ENCODE peak calls at places on chromosomes 5 and 9, in six cellular contexts. H is PC-3, U is HCT116, A is neural progenitor cell, K is hepatocyte, D is GM23338. Z is an unnamed sample.

GRCh38 chr5:125890387-125890955 is 532.7 kb upstream of the GRAMD2B start:
- DNase-seq in U (no peak), D (no peak), H (no peak), K (no peak), A (no peak), Z (no peak)

GRCh38 chr5:171387970-171388815 is 544 bp downstream of the NPM1 start:
- DNase-seq in U (no peak), D (peak), A (peak), H (peak), K (peak), Z (peak)

GRCh38 chr9:129522351-129522750 is 98.5 kb downstream of the C9orf50 start:
- DNase-seq in U (no peak), D (no peak), A (no peak), H (no peak), K (no peak), Z (no peak)

GRCh38 chr9:38358390-38359296 is 33.9 kb upstream of the ALDH1B1 start:
- DNase-seq in H (no peak), K (peak), A (no peak), D (no peak), U (no peak), Z (no peak)

GRCh38 chr5:135031146-135031812 is 2.7 kb downstream of the PITX1 start:
- DNase-seq in D (peak), K (no peak), U (no peak), H (no peak), A (peak), Z (peak)

GRCh38 chr9:96615421-96615820 is 4.2 kb downstream of the CDC14B start:
- DNase-seq in H (no peak), D (no peak), K (no peak), U (no peak), A (no peak), Z (no peak)

GRCh38 chr5:170388818-170389217 is 349 bp downstream of the KCNMB1 start:
- DNase-seq in H (no peak), K (no peak), D (no peak), U (no peak), A (no peak), Z (no peak)

GRCh38 chr9:113581865-113582697 is 118.6 kb downstream of the RGS3 start:
- DNase-seq in H (no peak), D (no peak), A (no peak), K (no peak), U (no peak), Z (peak)

GRCh38 chr5:158320934-158321333 is 462.0 kb upstream of the CLINT1 start:
- DNase-seq in D (no peak), H (no peak), K (no peak), A (no peak), U (no peak), Z (peak)

GRCh38 chr5:96794757-96795156 is 13.0 kb downstream of the ERAP1 start:
- DNase-seq in D (no peak), A (no peak), U (no peak), H (peak), K (no peak), Z (no peak)

GRCh38 chr5:181220178-181220515 is 2.9 kb upstream of the TRIM41 start:
- DNase-seq in A (no peak), U (no peak), D (no peak), K (no peak), H (no peak), Z (peak)

GRCh38 chr5:36654598-36654997 is 48.2 kb downstream of the SLC1A3 start:
- DNase-seq in U (no peak), D (no peak), H (no peak), K (no peak), A (no peak), Z (no peak)

GRCh38 chr9:99834474-99834873 is 12.8 kb downstream of the NR4A3 start:
- DNase-seq in K (no peak), U (no peak), D (no peak), H (no peak), A (no peak), Z (no peak)

GRCh38 chr5:139177809-139178581 is 20.2 kb downstream of the SIL1 start:
- DNase-seq in K (no peak), D (no peak), H (no peak), A (no peak), U (no peak), Z (peak)

DNA sequence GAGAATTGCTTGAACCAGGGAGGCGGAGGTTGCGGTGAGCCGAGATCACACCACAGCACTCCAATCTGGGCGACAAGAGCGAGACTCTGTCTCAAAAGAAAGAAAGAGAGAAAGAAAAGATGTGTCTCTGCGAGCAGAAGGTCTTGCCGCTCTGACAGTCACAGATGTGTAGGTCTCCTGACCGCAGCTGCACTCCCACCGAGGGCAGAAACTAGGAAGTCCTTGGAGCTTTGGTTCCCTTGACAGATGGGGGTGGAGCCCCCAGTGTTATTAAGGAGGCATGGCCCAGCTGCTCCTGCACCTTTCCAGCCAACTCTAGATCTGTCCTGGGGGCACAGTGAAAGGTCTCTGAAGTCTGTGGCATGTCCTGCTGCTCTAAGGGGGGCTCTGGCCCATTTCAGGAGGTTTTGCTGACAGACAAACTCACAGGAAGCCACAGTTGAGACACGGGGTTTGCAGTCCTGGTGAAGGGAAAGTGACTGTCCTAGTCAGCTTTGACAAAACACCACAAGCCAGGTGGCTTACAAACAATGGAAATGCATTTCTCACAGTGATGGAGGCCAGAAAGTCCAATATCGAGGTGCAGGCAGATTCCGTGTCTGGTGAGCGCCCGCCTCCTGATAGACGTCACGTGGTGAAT is 9.0 kb upstream of the DIPK1B start:
- DNase-seq in A (no peak), D (no peak), H (no peak), U (no peak), K (no peak), Z (peak)
- TF ChIP-seq EZH2phosphoT487 in A (no peak), D (no peak), H (no peak), U (no peak), K (no peak), Z (no peak)

DNA sequence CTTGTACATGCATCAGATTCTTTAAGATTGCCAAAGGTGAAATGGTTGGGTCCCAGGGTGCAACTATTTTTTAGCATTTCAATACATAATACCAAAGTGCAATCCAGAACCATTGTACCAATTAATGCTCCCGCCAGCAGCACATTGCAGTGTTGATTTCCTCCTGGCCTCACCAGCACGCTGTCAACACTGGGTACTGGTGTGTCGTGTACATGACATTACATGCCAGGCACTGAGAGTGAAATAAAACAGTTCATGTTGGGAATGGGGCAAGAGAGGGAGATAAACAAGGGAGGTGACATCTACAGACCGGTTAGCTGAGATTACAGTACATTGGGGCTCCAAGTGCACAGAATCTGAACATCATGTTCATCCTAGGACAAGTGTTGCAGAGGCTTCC is 37.8 kb downstream of the HMGCS1 start:
- DNase-seq in D (no peak), A (no peak), K (no peak), H (no peak), U (no peak), Z (no peak)
- TF ChIP-seq EZH2 in D (no peak), A (no peak), K (no peak), H (no peak), U (no peak), Z (no peak)

DNA sequence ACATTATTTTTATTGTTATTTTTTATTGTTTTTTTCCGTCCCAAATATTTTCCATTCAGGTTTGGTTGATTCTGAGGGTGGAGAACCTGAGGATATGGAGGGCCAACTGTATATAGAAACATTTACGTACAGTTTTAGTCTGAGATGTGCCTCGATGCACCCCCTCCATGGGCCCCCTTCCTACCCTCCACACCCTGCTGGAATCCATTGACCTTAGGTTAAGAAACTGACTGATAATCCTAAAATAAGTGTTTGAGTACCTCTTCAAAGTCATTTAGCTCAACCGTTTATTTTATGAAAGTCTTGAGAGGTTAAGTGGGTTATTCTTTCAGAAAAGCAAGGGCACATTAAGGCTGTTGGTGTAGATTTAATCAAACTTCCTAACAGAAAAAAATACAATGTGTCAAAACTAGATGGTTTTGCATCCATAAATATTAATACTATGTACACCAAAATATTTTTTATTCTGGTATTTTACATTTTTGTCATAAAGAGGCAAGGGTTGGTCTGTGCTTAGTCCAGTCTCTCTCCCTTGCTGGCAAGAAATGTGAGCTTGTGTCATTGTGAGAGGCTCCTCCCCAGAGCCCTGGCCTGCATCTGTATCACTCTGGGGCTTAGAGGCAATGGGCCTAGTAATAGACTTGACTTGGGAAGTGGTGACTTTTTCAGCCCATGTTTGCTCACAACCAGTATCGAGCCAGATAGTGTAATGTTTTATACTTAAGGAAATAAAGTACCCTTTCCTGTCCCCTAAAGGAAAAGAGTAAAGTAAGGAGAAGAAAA is 15.7 kb downstream of the MTRR start:
- DNase-seq in D (no peak), K (no peak), H (no peak), A (no peak), U (no peak), Z (no peak)
- TF ChIP-seq CTCF in D (no peak), K (no peak), H (no peak), A (no peak), U (no peak), Z (no peak)

GRCh38 chr5:133121611-133122150 is 69.9 kb downstream of the HSPA4 start:
- DNase-seq in A (no peak), D (no peak), K (no peak), H (no peak), U (no peak), Z (no peak)

GRCh38 chr5:133119233-133119711 is 67.5 kb downstream of the HSPA4 start:
- DNase-seq in A (no peak), U (no peak), D (no peak), H (no peak), K (no peak), Z (no peak)

GRCh38 chr5:133121080-133121479 is 69.3 kb downstream of the HSPA4 start:
- DNase-seq in K (no peak), U (no peak), H (no peak), A (no peak), D (no peak), Z (no peak)

GRCh38 chr5:133118741-133119140 is 66.9 kb downstream of the HSPA4 start:
- DNase-seq in D (no peak), U (no peak), H (no peak), A (no peak), K (no peak), Z (no peak)

GRCh38 chr5:133120156-133120750 is 68.4 kb downstream of the HSPA4 start:
- DNase-seq in K (no peak), D (no peak), A (no peak), H (no peak), U (no peak), Z (no peak)
- TF ChIP-seq EZH2phosphoT487 in K (no peak), D (no peak), A (no peak), H (no peak), U (no peak), Z (no peak)

GRCh38 chr9:17905356-17906203 is 326.7 kb downstream of the SH3GL2 start:
- DNase-seq in U (no peak), D (peak), A (peak), K (peak), H (no peak), Z (no peak)
- TF ChIP-seq EZH2 in U (no peak), D (no peak), A (peak), K (no peak), H (no peak), Z (no peak)

GRCh38 chr9:136289651-136290507 is 14.0 kb downstream of the CCDC187 start:
- DNase-seq in H (peak), K (no peak), D (no peak), U (no peak), A (no peak), Z (peak)
- TF ChIP-seq CTCF in H (peak), K (no peak), D (peak), U (peak), A (no peak), Z (peak)

GRCh38 chr9:79817469-79818004 is 245.8 kb downstream of the TLE4 start:
- DNase-seq in D (peak), K (no peak), A (peak), U (no peak), H (no peak), Z (peak)
- TF ChIP-seq EZH2phosphoT487 in D (no peak), K (no peak), A (no peak), U (no peak), H (no peak), Z (no peak)